ENCODE peak calls at places on chromosome 13, in five cellular contexts. F, Y, E, S and T are unnamed samples.

GRCh38 chr13:43297967-43298366 is 274.6 kb downstream of the DNAJC15 start:
- DNase-seq in F (no peak), Y (no peak), E (no peak), S (no peak), T (no peak)

GRCh38 chr13:35392768-35393167 is 83.7 kb downstream of the MAB21L1 start:
- DNase-seq in F (no peak), Y (no peak), E (no peak), S (no peak), T (no peak)

GRCh38 chr13:109764474-109765292 is 21.7 kb downstream of the IRS2 start:
- DNase-seq in F (no peak), Y (no peak), E (no peak), S (peak), T (peak)

GRCh38 chr13:48656621-48657020 is 2.9 kb downstream of the CYSLTR2 start:
- DNase-seq in F (no peak), Y (no peak), E (no peak), S (no peak), T (no peak)

GRCh38 chr13:40518481-40518882 is 148.0 kb downstream of the FOXO1 start:
- DNase-seq in F (no peak), Y (peak), E (no peak), S (no peak), T (no peak)

GRCh38 chr13:46086985-46087384 is 17.8 kb downstream of the CPB2 start:
- DNase-seq in F (no peak), Y (no peak), E (no peak), S (no peak), T (no peak)

GRCh38 chr13:48446454-48446853 is 33.5 kb upstream of the LPAR6 start:
- DNase-seq in F (peak), Y (peak), E (no peak), S (peak), T (no peak)

GRCh38 chr13:51412431-51412830 is 40.4 kb downstream of the INTS6 start:
- DNase-seq in F (no peak), Y (no peak), E (no peak), S (no peak), T (no peak)

GRCh38 chr13:44870456-44870929 is 118.8 kb downstream of the NUFIP1 start:
- DNase-seq in F (no peak), Y (peak), E (no peak), S (no peak), T (no peak)

GRCh38 chr13:98541701-98542203 is 35.2 kb downstream of the STK24 start:
- DNase-seq in F (no peak), Y (peak), E (no peak), S (no peak), T (no peak)

GRCh38 chr13:98301721-98302120 is 124.7 kb upstream of the RNF113B start:
- DNase-seq in F (no peak), Y (peak), E (no peak), S (peak), T (no peak)

GRCh38 chr13:25468330-25469178 is 96.8 kb downstream of the ATP8A2 start:
- DNase-seq in F (no peak), Y (no peak), E (peak), S (peak), T (peak)

GRCh38 chr13:27423333-27423732 is 1.1 kb upstream of the GTF3A start:
- DNase-seq in F (no peak), Y (no peak), E (no peak), S (no peak), T (no peak)

GRCh38 chr13:94711561-94712286 is 621 bp downstream of the SOX21 start:
- DNase-seq in F (no peak), Y (no peak), E (peak), S (peak), T (no peak)

GRCh38 chr13:46739447-46740125 is 57.4 kb downstream of the ESD start:
- DNase-seq in F (no peak), Y (no peak), E (no peak), S (no peak), T (no peak)

GRCh38 chr13:32426191-32426980 is 1.5 kb downstream of the N4BP2L1 start:
- DNase-seq in F (no peak), Y (peak), E (no peak), S (no peak), T (peak)

GRCh38 chr13:93758575-93758974 is 532.0 kb downstream of the GPC6 start:
- DNase-seq in F (no peak), Y (peak), E (no peak), S (peak), T (no peak)

GRCh38 chr13:91401916-91402315 is 3.5 kb downstream of the GPC5 start:
- DNase-seq in F (no peak), Y (no peak), E (no peak), S (no peak), T (no peak)

GRCh38 chr13:22198656-22199217 is 527.9 kb downstream of the FGF9 start:
- DNase-seq in F (no peak), Y (no peak), E (no peak), S (no peak), T (no peak)

GRCh38 chr13:78589206-78589605 is 14.1 kb downstream of the POU4F1 start:
- DNase-seq in F (no peak), Y (no peak), E (peak), S (no peak), T (no peak)

GRCh38 chr13:110484290-110485048 is 77.1 kb downstream of the RAB20 start:
- DNase-seq in F (no peak), Y (no peak), E (no peak), S (no peak), T (no peak)

GRCh38 chr13:80903911-80904310 is 563.0 kb upstream of the SPRY2 start:
- DNase-seq in F (no peak), Y (no peak), E (no peak), S (no peak), T (no peak)

GRCh38 chr13:41897126-41897525 is 63.8 kb downstream of the VWA8 start:
- DNase-seq in F (peak), Y (no peak), E (no peak), S (no peak), T (no peak)

GRCh38 chr13:55615080-55615479 is 1525.6 kb upstream of the PRR20A start:
- DNase-seq in F (no peak), Y (no peak), E (no peak), S (no peak), T (no peak)

GRCh38 chr13:95254341-95254740 is 46.9 kb downstream of the ABCC4 start:
- DNase-seq in F (peak), Y (peak), E (no peak), S (no peak), T (no peak)

GRCh38 chr13:26679411-26679810 is 81.2 kb downstream of the GPR12 start:
- DNase-seq in F (peak), Y (peak), E (no peak), S (peak), T (no peak)

GRCh38 chr13:111853766-111854165 is 213.2 kb upstream of the SOX1 start:
- DNase-seq in F (no peak), Y (peak), E (no peak), S (no peak), T (no peak)

GRCh38 chr13:45142440-45143345 is 22.4 kb downstream of the GTF2F2 start:
- DNase-seq in F (no peak), Y (peak), E (no peak), S (no peak), T (no peak)

GRCh38 chr13:97228850-97229521 is 6.9 kb downstream of the MBNL2 start:
- DNase-seq in F (peak), Y (no peak), E (no peak), S (no peak), T (no peak)

GRCh38 chr13:23432589-23432988 is 913 bp downstream of the SACS start:
- DNase-seq in F (no peak), Y (no peak), E (no peak), S (peak), T (no peak)

GRCh38 chr13:109272595-109273325 is 513.6 kb downstream of the IRS2 start:
- DNase-seq in F (peak), Y (no peak), E (no peak), S (peak), T (no peak)

GRCh38 chr13:44432595-44432994 is 59.0 kb downstream of the SERP2 start:
- DNase-seq in F (no peak), Y (peak), E (no peak), S (peak), T (no peak)

GRCh38 chr13:61339054-61339621 is 76.5 kb downstream of the PCDH20 start:
- DNase-seq in F (no peak), Y (peak), E (peak), S (no peak), T (no peak)

GRCh38 chr13:24605923-24606372 is 74.3 kb upstream of the ATP12A start:
- DNase-seq in F (peak), Y (peak), E (no peak), S (no peak), T (no peak)

GRCh38 chr13:29454931-29455481 is 140.5 kb downstream of the SLC7A1 start:
- DNase-seq in F (no peak), Y (peak), E (peak), S (no peak), T (no peak)

GRCh38 chr13:79457948-79458347 is 23.0 kb upstream of the NDFIP2 start:
- DNase-seq in F (peak), Y (peak), E (no peak), S (peak), T (no peak)

GRCh38 chr13:114089341-114089740 is 43.1 kb downstream of the RASA3 start:
- DNase-seq in F (no peak), Y (no peak), E (peak), S (no peak), T (no peak)

GRCh38 chr13:74528751-74529513 is 394.7 kb upstream of the KLF12 start:
- DNase-seq in F (no peak), Y (peak), E (no peak), S (no peak), T (no peak)

GRCh38 chr13:63351081-63351480 is 1935.4 kb upstream of the PCDH20 start:
- DNase-seq in F (no peak), Y (peak), E (no peak), S (no peak), T (no peak)